ENCODE peak calls at places on chromosomes 5 and 9, in four cellular contexts. One of them, this sample, is unnamed.

GRCh38 chr5:10645671-10646070 is 81.8 kb downstream of the ANKRD33B start:
- DNase-seq in astrocyte: no peak
- DNase-seq in WTC11: no peak
- DNase-seq in MCF 10A: no peak
- DNase-seq in this sample: no peak

GRCh38 chr9:5838884-5839571 is 6.1 kb upstream of the ERMP1 start:
- DNase-seq in astrocyte: peak
- DNase-seq in WTC11: no peak
- DNase-seq in MCF 10A: peak
- DNase-seq in this sample: no peak

GRCh38 chr9:109252291-109252690 is 68.6 kb downstream of the EPB41L4B start:
- DNase-seq in astrocyte: no peak
- DNase-seq in WTC11: no peak
- DNase-seq in MCF 10A: peak
- DNase-seq in this sample: no peak

GRCh38 chr5:109688647-109688998 is 1.1 kb upstream of the MAN2A1 start:
- DNase-seq in astrocyte: no peak
- DNase-seq in WTC11: no peak
- DNase-seq in MCF 10A: no peak
- DNase-seq in this sample: no peak

GRCh38 chr5:64518784-64519183 is 13.0 kb downstream of the RGS7BP start:
- DNase-seq in astrocyte: no peak
- DNase-seq in WTC11: no peak
- DNase-seq in MCF 10A: no peak
- DNase-seq in this sample: no peak

GRCh38 chr5:10562202-10563131 is 1.4 kb upstream of the ANKRD33B start:
- DNase-seq in astrocyte: no peak
- DNase-seq in WTC11: peak
- DNase-seq in MCF 10A: no peak
- DNase-seq in this sample: no peak

GRCh38 chr9:129908846-129909245 is 73.6 kb downstream of the USP20 start:
- DNase-seq in astrocyte: no peak
- DNase-seq in WTC11: peak
- DNase-seq in MCF 10A: no peak
- DNase-seq in this sample: no peak

GRCh38 chr9:120894404-120895226 is 17.6 kb upstream of the PHF19 start:
- DNase-seq in astrocyte: peak
- DNase-seq in WTC11: peak
- DNase-seq in MCF 10A: no peak
- DNase-seq in this sample: no peak

GRCh38 chr5:141811287-141812155 is 66.7 kb downstream of the PCDH1 start:
- DNase-seq in astrocyte: no peak
- DNase-seq in WTC11: peak
- DNase-seq in MCF 10A: peak
- DNase-seq in this sample: peak

GRCh38 chr9:78676009-78676408 is 379.1 kb downstream of the PSAT1 start:
- DNase-seq in astrocyte: peak
- DNase-seq in WTC11: no peak
- DNase-seq in MCF 10A: no peak
- DNase-seq in this sample: no peak

GRCh38 chr5:168366124-168366523 is 74.7 kb downstream of the WWC1 start:
- DNase-seq in astrocyte: peak
- DNase-seq in WTC11: no peak
- DNase-seq in MCF 10A: peak
- DNase-seq in this sample: no peak

GRCh38 chr9:83056180-83056579 is 6.8 kb downstream of the RASEF start:
- DNase-seq in astrocyte: no peak
- DNase-seq in WTC11: no peak
- DNase-seq in MCF 10A: no peak
- DNase-seq in this sample: no peak

GRCh38 chr5:150217874-150218692 is 28.2 kb downstream of the SLC6A7 start:
- DNase-seq in astrocyte: peak
- DNase-seq in WTC11: peak
- DNase-seq in MCF 10A: peak
- DNase-seq in this sample: peak

GRCh38 chr9:78115073-78115472 is 83.5 kb upstream of the GNAQ start:
- DNase-seq in astrocyte: no peak
- DNase-seq in WTC11: no peak
- DNase-seq in MCF 10A: peak
- DNase-seq in this sample: no peak

GRCh38 chr9:70805953-70806352 is 315.5 kb downstream of the TRPM3 start:
- DNase-seq in astrocyte: no peak
- DNase-seq in WTC11: no peak
- DNase-seq in MCF 10A: no peak
- DNase-seq in this sample: no peak

GRCh38 chr5:149221326-149221725 is 50.3 kb upstream of the AFAP1L1 start:
- DNase-seq in astrocyte: peak
- DNase-seq in WTC11: no peak
- DNase-seq in MCF 10A: no peak
- DNase-seq in this sample: no peak

GRCh38 chr9:11702529-11702928 is 990.7 kb upstream of the TYRP1 start:
- DNase-seq in astrocyte: no peak
- DNase-seq in WTC11: no peak
- DNase-seq in MCF 10A: peak
- DNase-seq in this sample: no peak

GRCh38 chr9:113577525-113578261 is 114.2 kb downstream of the RGS3 start:
- DNase-seq in astrocyte: peak
- DNase-seq in WTC11: no peak
- DNase-seq in MCF 10A: peak
- DNase-seq in this sample: no peak

GRCh38 chr5:156328176-156328575 is 1.2 kb downstream of the SGCD start:
- DNase-seq in astrocyte: no peak
- DNase-seq in WTC11: no peak
- DNase-seq in MCF 10A: no peak
- DNase-seq in this sample: no peak

GRCh38 chr5:175129619-175130018 is 314.4 kb downstream of the DRD1 start:
- DNase-seq in astrocyte: no peak
- DNase-seq in WTC11: no peak
- DNase-seq in MCF 10A: no peak
- DNase-seq in this sample: no peak

GRCh38 chr9:450057-450456 is 235.4 kb downstream of the DOCK8 start:
- DNase-seq in astrocyte: no peak
- DNase-seq in WTC11: no peak
- DNase-seq in MCF 10A: no peak
- DNase-seq in this sample: no peak

GRCh38 chr9:92725266-92725545 is 39.4 kb downstream of the BICD2 start:
- DNase-seq in astrocyte: no peak
- DNase-seq in WTC11: no peak
- DNase-seq in MCF 10A: no peak
- DNase-seq in this sample: no peak

GRCh38 chr9:71675129-71675856 is 93.0 kb downstream of the CEMIP2 start:
- DNase-seq in astrocyte: no peak
- DNase-seq in WTC11: no peak
- DNase-seq in MCF 10A: no peak
- DNase-seq in this sample: no peak

DNA sequence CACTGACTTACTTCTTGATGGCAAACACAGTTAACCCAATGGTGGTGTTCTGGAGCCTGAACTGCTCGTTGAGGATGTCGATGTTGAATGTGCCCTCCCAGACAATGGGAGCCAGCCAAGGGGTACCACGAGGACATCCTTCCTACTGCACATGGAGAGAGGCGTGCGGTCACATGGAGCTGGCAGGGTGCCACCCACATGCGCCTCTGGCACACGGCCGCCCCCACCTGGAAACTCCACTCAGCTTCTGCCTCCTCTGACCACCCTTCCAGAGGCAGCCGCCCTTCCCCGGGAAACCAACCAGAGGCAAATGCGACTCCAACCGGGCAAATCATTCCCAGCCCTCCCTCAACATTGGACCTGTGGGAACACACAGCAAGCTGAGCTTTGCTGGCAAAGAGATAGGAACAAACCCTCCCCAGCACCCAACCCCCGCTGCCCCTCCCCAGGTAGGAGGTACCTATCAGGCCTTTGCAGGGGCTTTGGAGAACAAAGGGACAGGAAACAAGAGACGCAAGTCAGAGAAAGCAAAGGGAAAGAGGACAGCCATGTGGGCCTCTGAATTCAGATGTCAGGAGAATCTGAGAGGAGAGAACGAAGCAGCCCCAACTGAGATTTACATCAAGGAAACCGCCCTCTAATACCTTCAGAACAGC is 17.5 kb downstream of the ABO start:
- DNase-seq in astrocyte: no peak
- DNase-seq in WTC11: no peak
- DNase-seq in MCF 10A: no peak
- DNase-seq in this sample: no peak
- TF ChIP-seq CTCF in astrocyte: no peak
- TF ChIP-seq CTCF in WTC11: no peak
- TF ChIP-seq CTCF in MCF 10A: no peak
- TF ChIP-seq CTCF in this sample: no peak

GRCh38 chr5:133254803-133255202 is 203.0 kb downstream of the HSPA4 start:
- DNase-seq in astrocyte: no peak
- DNase-seq in WTC11: no peak
- DNase-seq in MCF 10A: no peak
- DNase-seq in this sample: no peak
- TF ChIP-seq CTCF in astrocyte: no peak
- TF ChIP-seq CTCF in WTC11: no peak
- TF ChIP-seq CTCF in MCF 10A: no peak
- TF ChIP-seq CTCF in this sample: no peak

GRCh38 chr5:176619569-176620332 is 9.8 kb upstream of the GPRIN1 start:
- DNase-seq in astrocyte: no peak
- DNase-seq in WTC11: peak
- DNase-seq in MCF 10A: no peak
- DNase-seq in this sample: no peak

GRCh38 chr5:176620333-176620981 is 9.9 kb downstream of the SNCB start:
- DNase-seq in astrocyte: no peak
- DNase-seq in WTC11: peak
- DNase-seq in MCF 10A: no peak
- DNase-seq in this sample: no peak

GRCh38 chr5:176618783-176619182 is 8.8 kb upstream of the GPRIN1 start:
- DNase-seq in astrocyte: no peak
- DNase-seq in WTC11: no peak
- DNase-seq in MCF 10A: no peak
- DNase-seq in this sample: no peak

GRCh38 chr5:176621661-176622079 is 8.7 kb downstream of the SNCB start:
- DNase-seq in astrocyte: peak
- DNase-seq in WTC11: no peak
- DNase-seq in MCF 10A: no peak
- DNase-seq in this sample: no peak

DNA sequence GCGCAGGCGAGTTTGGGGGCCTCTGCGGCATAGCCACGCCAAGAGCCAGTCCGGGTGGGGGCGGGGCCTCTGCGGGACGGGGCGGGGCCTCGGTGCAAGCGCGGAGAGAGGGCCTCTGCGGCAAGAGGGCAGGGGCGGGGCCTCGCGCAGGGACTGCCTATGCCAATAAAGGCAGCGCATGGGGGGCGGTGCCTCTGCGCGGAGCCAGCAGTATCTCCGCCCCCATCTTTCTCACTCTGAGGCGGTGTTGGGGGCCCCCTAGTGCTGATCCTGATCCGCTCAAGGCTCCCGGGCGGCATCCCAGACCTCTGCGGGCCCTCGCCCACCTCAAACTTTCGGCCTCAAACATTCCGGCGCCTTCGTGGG is 9.2 kb upstream of the GPRIN1 start:
- DNase-seq in astrocyte: peak
- DNase-seq in WTC11: peak
- DNase-seq in MCF 10A: no peak
- DNase-seq in this sample: peak
- TF ChIP-seq CTCF in astrocyte: no peak
- TF ChIP-seq CTCF in WTC11: no peak
- TF ChIP-seq CTCF in MCF 10A: no peak
- TF ChIP-seq CTCF in this sample: peak

GRCh38 chr5:27652505-27652904 is 614.1 kb upstream of the CDH9 start:
- DNase-seq in astrocyte: no peak
- DNase-seq in WTC11: no peak
- DNase-seq in MCF 10A: peak
- DNase-seq in this sample: no peak
- TF ChIP-seq CTCF in astrocyte: no peak
- TF ChIP-seq CTCF in WTC11: no peak
- TF ChIP-seq CTCF in MCF 10A: peak
- TF ChIP-seq CTCF in this sample: no peak

GRCh38 chr9:88782931-88783451 is 208.3 kb upstream of the S1PR3 start:
- DNase-seq in astrocyte: peak
- DNase-seq in WTC11: no peak
- DNase-seq in MCF 10A: peak
- DNase-seq in this sample: no peak

GRCh38 chr9:88783613-88784230 is 207.5 kb upstream of the S1PR3 start:
- DNase-seq in astrocyte: no peak
- DNase-seq in WTC11: no peak
- DNase-seq in MCF 10A: no peak
- DNase-seq in this sample: no peak

GRCh38 chr9:88784960-88785359 is 206.3 kb upstream of the S1PR3 start:
- DNase-seq in astrocyte: no peak
- DNase-seq in WTC11: no peak
- DNase-seq in MCF 10A: no peak
- DNase-seq in this sample: no peak

GRCh38 chr9:88777498-88778312 is 213.6 kb upstream of the S1PR3 start:
- DNase-seq in astrocyte: peak
- DNase-seq in WTC11: no peak
- DNase-seq in MCF 10A: peak
- DNase-seq in this sample: no peak

GRCh38 chr9:88781500-88782391 is 209.5 kb upstream of the S1PR3 start:
- DNase-seq in astrocyte: peak
- DNase-seq in WTC11: peak
- DNase-seq in MCF 10A: peak
- DNase-seq in this sample: peak
- TF ChIP-seq CTCF in astrocyte: peak
- TF ChIP-seq CTCF in WTC11: no peak
- TF ChIP-seq CTCF in MCF 10A: no peak
- TF ChIP-seq CTCF in this sample: no peak

DNA sequence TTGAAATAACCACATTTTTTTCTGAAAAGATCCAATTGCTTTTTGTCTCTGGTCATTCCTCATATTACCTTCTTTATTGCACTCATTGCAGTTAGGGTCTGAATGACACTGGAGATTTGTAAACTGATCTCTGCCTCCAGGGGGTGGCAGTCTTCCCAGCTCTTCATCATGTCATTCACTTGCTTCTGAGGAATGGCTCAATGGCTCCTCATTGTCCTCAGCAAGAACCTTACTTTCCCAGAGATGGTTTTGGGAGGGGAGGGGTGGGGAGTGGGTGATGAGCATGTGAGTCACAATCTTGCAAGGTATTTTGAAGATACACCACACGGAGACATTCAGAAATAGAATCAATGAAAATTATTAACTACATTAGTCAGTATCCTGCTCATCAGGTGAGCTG is 159.8 kb upstream of the GAS1 start:
- DNase-seq in astrocyte: no peak
- DNase-seq in WTC11: peak
- DNase-seq in MCF 10A: peak
- DNase-seq in this sample: no peak
- TF ChIP-seq CTCF in astrocyte: no peak
- TF ChIP-seq CTCF in WTC11: no peak
- TF ChIP-seq CTCF in MCF 10A: no peak
- TF ChIP-seq CTCF in this sample: no peak

GRCh38 chr5:60843693-60844428 is at the start of gene ELOVL7:
- DNase-seq in astrocyte: peak
- DNase-seq in WTC11: peak
- DNase-seq in MCF 10A: peak
- DNase-seq in this sample: peak
- TF ChIP-seq CTCF in astrocyte: no peak
- TF ChIP-seq CTCF in WTC11: no peak
- TF ChIP-seq CTCF in MCF 10A: no peak
- TF ChIP-seq CTCF in this sample: peak

This sample was measured in neural crest cell.